ENCODE peak calls at places on chromosomes 4 and X, in four cellular contexts. M, N, L and T are unnamed samples. For H3F3A and H4K20me1, the result is how much of the 10 kb centered on the place peaks cover.

GRCh38 chrX:15391850-15392249 is 7.6 kb upstream of the VEGFD start:
- DNase-seq in M (no peak), N (no peak), L (no peak), T (no peak)

GRCh38 chrX:151009582-151009981 is 26.4 kb downstream of the HMGB3 start:
- DNase-seq in M (no peak), N (no peak), L (no peak), T (no peak)

GRCh38 chr4:97500423-97500822 is 642.9 kb downstream of the STPG2 start:
- DNase-seq in M (no peak), N (no peak), L (no peak), T (no peak)

GRCh38 chr4:134072137-134072536 is 129.5 kb downstream of the PABPC4L start:
- DNase-seq in M (peak), N (no peak), L (no peak), T (no peak)

GRCh38 chrX:38628587-38628986 is 67.2 kb downstream of the TSPAN7 start:
- DNase-seq in M (no peak), N (no peak), L (no peak), T (no peak)

GRCh38 chrX:11530621-11531020 is 135.1 kb downstream of the ARHGAP6 start:
- DNase-seq in M (no peak), N (peak), L (no peak), T (no peak)

GRCh38 chr4:5110901-5111300 is 59.6 kb downstream of the STK32B start:
- DNase-seq in M (no peak), N (no peak), L (no peak), T (no peak)

GRCh38 chr4:66182651-66183050 is 512.4 kb upstream of the EPHA5 start:
- DNase-seq in M (peak), N (no peak), L (no peak), T (no peak)

GRCh38 chr4:36224969-36225903 is 19.1 kb downstream of the ARAP2 start:
- DNase-seq in M (peak), N (no peak), L (no peak), T (no peak)

GRCh38 chr4:175560628-175561027 is 251.4 kb downstream of the GPM6A start:
- DNase-seq in M (peak), N (peak), L (peak), T (no peak)

GRCh38 chr4:99808260-99808857 is 8.3 kb upstream of the DAPP1 start:
- DNase-seq in M (peak), N (peak), L (peak), T (peak)

GRCh38 chr4:133910165-133910564 is 291.4 kb downstream of the PABPC4L start:
- DNase-seq in M (no peak), N (no peak), L (no peak), T (peak)

GRCh38 chrX:13717697-13718483 is 16.5 kb downstream of the TRAPPC2 start:
- DNase-seq in M (no peak), N (peak), L (no peak), T (no peak)

GRCh38 chrX:40008841-40009461 is 88.8 kb downstream of the BCOR start:
- DNase-seq in M (no peak), N (peak), L (peak), T (no peak)
- H3F3A ChIP-seq in M (under half), N (under half), L (under half), T (under half)

GRCh38 chr4:7874838-7875237 is 64.8 kb downstream of the AFAP1 start:
- DNase-seq in M (no peak), N (no peak), L (no peak), T (no peak)
- H4K20me1 ChIP-seq in M (under half), N (under half), L (half or more), T (under half)

GRCh38 chr4:89258506-89258905 is 49.1 kb downstream of the GPRIN3 start:
- DNase-seq in M (no peak), N (no peak), L (no peak), T (no peak)
- H3F3A ChIP-seq in M (under half), N (under half), L (under half), T (under half)

DNA sequence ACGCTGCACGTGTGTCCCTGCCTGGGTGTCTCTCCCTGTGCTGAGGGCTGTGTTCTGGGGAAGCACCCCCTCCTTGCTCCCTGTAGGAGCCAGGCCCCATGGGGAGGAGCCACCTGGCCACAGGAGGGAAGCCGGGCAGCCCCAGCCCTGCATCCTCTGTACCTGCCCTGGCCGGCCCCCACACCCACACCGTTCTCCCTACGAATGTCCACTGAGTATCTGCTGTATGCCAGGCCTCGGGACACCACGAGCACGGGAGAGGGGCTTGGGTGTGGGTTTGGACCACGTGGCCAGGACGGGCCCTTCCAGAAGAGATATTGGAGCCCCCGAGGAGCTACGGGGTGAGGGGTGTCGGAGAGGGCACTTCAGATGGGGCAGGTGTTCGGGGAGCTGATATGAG is 6.3 kb downstream of the FGFRL1 start:
- DNase-seq in M (no peak), N (no peak), L (no peak), T (no peak)
- H4K20me1 ChIP-seq in M (under half), N (under half), L (under half), T (under half)

GRCh38 chr4:1967512-1968149 is 41.1 kb downstream of the NELFA start:
- DNase-seq in M (no peak), N (no peak), L (peak), T (no peak)
- H3F3A ChIP-seq in M (under half), N (under half), L (under half), T (under half)

GRCh38 chr4:153511104-153511503 is 44.9 kb downstream of the TMEM131L start:
- DNase-seq in M (no peak), N (no peak), L (no peak), T (no peak)
- H4K20me1 ChIP-seq in M (under half), N (under half), L (under half), T (under half)

DNA sequence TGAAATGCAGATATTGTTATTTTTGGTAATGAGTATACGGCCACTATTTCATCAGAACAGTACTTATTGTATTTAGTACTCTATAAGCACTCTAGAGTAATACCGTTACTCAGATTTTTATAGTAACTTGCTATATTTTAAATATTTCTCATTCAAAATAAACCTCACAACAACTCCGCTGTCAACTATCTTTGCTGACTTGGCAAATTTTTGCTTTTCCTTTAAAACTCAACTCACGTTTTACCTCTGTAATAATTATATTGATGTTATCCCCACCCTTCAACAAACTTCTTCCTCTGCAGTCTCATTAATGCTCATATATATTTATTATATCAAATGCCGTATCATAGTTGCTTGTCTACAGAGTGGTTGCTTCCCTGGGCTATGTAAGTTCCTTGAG is 9.0 kb downstream of the JCHAIN start:
- DNase-seq in M (no peak), N (no peak), L (no peak), T (no peak)
- H3F3A ChIP-seq in M (under half), N (under half), L (under half), T (under half)

DNA sequence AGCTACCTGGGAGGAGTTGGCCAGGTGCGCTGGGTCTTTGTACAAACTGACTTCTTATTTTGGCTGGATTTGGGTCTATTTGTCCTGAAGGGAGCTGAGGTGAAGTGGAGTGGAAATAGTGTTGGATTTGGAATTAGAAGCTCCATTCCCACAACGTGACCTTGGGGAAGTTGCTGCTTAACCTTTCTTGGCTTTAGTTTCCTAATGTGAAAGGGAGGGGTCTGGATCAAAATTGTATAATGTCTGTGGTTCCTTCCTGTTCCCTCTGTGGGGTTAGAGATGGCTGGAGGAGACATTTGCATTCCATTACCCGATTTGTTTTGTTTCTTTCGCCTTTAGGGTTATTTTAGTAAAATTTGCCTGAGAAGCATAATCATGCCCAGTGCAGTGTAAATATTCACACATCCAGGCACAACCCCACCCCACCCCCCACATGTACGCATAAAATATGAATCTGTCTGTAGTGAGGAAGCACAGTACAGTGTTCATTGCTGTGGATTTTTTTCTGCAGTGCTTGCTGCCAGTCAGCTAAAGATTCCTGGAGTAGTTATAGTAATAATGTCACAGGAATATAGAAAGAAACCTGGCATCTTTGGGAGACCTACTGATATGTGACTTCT is 21.5 kb downstream of the JADE1 start:
- DNase-seq in M (no peak), N (no peak), L (no peak), T (no peak)
- H4K20me1 ChIP-seq in M (under half), N (under half), L (under half), T (under half)

GRCh38 chrX:10106801-10107200 is 50.0 kb upstream of the CLCN4 start:
- DNase-seq in M (no peak), N (no peak), L (no peak), T (no peak)

GRCh38 chrX:10110984-10111363 is 45.8 kb upstream of the CLCN4 start:
- DNase-seq in M (no peak), N (peak), L (no peak), T (no peak)

GRCh38 chrX:10110316-10110932 is 46.4 kb upstream of the CLCN4 start:
- DNase-seq in M (no peak), N (no peak), L (no peak), T (no peak)

GRCh38 chrX:10109695-10110094 is 47.1 kb upstream of the CLCN4 start:
- DNase-seq in M (no peak), N (peak), L (no peak), T (no peak)

GRCh38 chrX:10108288-10108687 is 48.5 kb upstream of the CLCN4 start:
- DNase-seq in M (no peak), N (no peak), L (no peak), T (no peak)
- H3F3A ChIP-seq in M (under half), N (under half), L (under half), T (under half)

DNA sequence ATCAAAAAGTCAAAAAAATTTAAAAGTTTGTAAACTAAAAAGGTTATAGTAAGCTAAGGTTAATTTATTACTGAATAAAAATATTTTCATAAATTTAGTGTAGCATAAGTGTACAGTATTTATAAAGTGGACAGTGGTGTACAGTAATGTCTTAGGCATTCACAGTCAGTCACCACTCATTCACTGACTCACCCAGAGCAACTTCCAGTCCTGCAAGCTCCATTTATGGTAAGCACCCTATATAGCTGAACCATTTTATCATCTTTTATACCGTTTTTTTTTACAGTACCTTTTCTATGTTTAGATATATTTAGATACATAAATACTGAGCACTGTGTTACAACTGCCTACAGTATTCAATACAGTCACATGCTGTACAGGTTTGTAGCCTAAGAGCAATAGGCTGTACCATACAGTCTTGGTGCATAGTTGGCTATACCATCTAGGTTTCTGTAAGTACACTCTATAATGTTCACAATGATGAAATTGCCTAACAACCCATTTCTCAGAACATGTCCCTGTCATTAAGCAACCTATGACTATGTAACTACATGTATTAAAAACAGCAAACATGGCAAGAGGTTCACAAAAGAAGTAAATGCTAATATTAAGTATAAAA is 18.6 kb downstream of the ACSL4 start:
- DNase-seq in M (peak), N (peak), L (no peak), T (peak)
- H4K20me1 ChIP-seq in M (under half), N (under half), L (under half), T (under half)